ENCODE peak calls at places on chromosome 3, in eight cellular contexts. X is IMR-90, J is lower leg skin, W is esophagus squamous epithelium, M is Peyer's patch, P is A549, I is sigmoid colon, F is stomach. S is an unnamed sample.
A peak's percentile ranks its signal among the peaks of the same experiment; 100 is the strongest.

GRCh38 chr3:106088899-106089298 is 220.1 kb upstream of the CBLB start:
- DNase-seq in P (no peak), I (no peak), M (no peak), W (no peak), J (no peak), F (no peak), X (no peak), S (no peak)

GRCh38 chr3:38454179-38454883 is 641 bp downstream of the ACVR2B start:
- DNase-seq in J (no peak), M (peak; percentile 84), X (peak; percentile 13), W (no peak), I (no peak), P (peak; percentile 29), F (peak; percentile 65), S (no peak)

GRCh38 chr3:48747015-48747615 is 30.1 kb upstream of the IP6K2 start:
- DNase-seq in J (no peak), P (no peak), W (no peak), I (no peak), M (no peak), X (no peak), F (no peak), S (no peak)

GRCh38 chr3:117398166-117398954 is 688.8 kb downstream of the TUSC7 start:
- DNase-seq in X (no peak), W (no peak), F (no peak), J (no peak), P (no peak), M (no peak), I (no peak), S (no peak)

GRCh38 chr3:184345678-184346144 is 8.3 kb downstream of the FAM131A start:
- DNase-seq in I (no peak), X (peak; percentile 50), W (no peak), P (peak; percentile 68), F (peak; percentile 66), M (peak; percentile 88), J (peak; percentile 83), S (no peak)

GRCh38 chr3:13141991-13142412 is 68.8 kb upstream of the IQSEC1 start:
- DNase-seq in I (peak; percentile 46), J (no peak), F (no peak), M (peak; percentile 25), P (no peak), W (no peak), X (peak; percentile 28), S (no peak)

GRCh38 chr3:131381445-131382291 is at the start of gene NUDT16:
- DNase-seq in P (peak; percentile 97), W (peak; percentile 96), J (peak; percentile 100), I (peak; percentile 100), F (peak; percentile 100), X (peak; percentile 98), M (peak; percentile 100), S (peak; percentile 100)

GRCh38 chr3:11521167-11521566 is 122.5 kb downstream of the VGLL4 start:
- DNase-seq in P (no peak), X (no peak), J (no peak), W (no peak), I (peak; percentile 55), F (no peak), M (no peak), S (no peak)

GRCh38 chr3:161821591-161821990 is 325.0 kb downstream of the OTOL1 start:
- DNase-seq in P (peak; percentile 3), I (no peak), J (no peak), F (no peak), W (no peak), X (no peak), M (no peak), S (no peak)

GRCh38 chr3:60743631-60744164 is 507.6 kb downstream of the FHIT start:
- DNase-seq in M (no peak), X (no peak), I (no peak), J (no peak), P (no peak), W (no peak), F (no peak), S (no peak)

GRCh38 chr3:121998030-121998580 is 23.9 kb downstream of the ILDR1 start:
- DNase-seq in I (no peak), X (peak; percentile 56), W (no peak), F (no peak), M (no peak), J (no peak), P (peak; percentile 14), S (no peak)

GRCh38 chr3:190840146-190840545 is 22.3 kb downstream of the GMNC start:
- DNase-seq in J (no peak), M (no peak), W (no peak), X (peak; percentile 2), F (no peak), I (no peak), P (no peak), S (no peak)

GRCh38 chr3:116835658-116836057 is 126.1 kb downstream of the TUSC7 start:
- DNase-seq in J (no peak), F (no peak), P (no peak), W (no peak), M (no peak), X (no peak), I (no peak), S (no peak)

GRCh38 chr3:7241584-7242302 is 380.8 kb downstream of the GRM7 start:
- DNase-seq in I (no peak), F (no peak), J (no peak), P (no peak), W (no peak), M (no peak), X (no peak), S (no peak)

GRCh38 chr3:45612918-45613602 is 18.5 kb downstream of the LIMD1 start:
- DNase-seq in M (no peak), X (peak; percentile 23), J (no peak), F (no peak), P (no peak), W (no peak), I (no peak), S (no peak)

GRCh38 chr3:2543247-2543646 is 444.6 kb downstream of the CNTN4 start:
- DNase-seq in J (no peak), P (no peak), I (no peak), X (no peak), F (no peak), M (no peak), W (no peak), S (no peak)

GRCh38 chr3:51581529-51581928 is 43.0 kb downstream of the RAD54L2 start:
- DNase-seq in M (no peak), P (no peak), J (no peak), I (no peak), W (no peak), X (peak; percentile 48), F (no peak), S (no peak)

DNA sequence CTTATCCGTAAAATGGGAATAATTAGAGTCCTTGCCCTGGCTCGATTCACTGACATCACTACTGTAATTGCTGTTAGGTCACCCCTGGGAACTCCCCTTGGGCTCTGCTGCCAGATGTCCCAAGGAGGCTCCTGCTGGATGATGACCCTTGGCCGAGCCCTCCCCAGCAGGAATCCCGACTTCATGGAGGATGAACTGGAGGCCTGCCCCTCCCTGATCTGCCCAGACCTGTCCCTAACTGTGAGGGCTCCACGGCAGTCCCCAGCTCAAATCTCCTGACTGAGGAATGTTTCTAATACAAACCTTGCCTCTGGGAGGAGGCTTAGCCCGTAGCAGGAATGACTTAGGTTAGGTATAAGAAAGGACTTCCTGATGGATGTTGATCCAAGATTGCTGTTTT is 18.1 kb downstream of the ESYT3 start:
- DNase-seq in F (no peak), M (no peak), P (no peak), J (no peak), I (no peak), W (no peak), X (no peak), S (no peak)
- TF ChIP-seq POLR2A in F (no peak), M (no peak), P (no peak), J (no peak), I (no peak), W (no peak), X (no peak), S (no peak)

GRCh38 chr3:195034541-195034940 is 236.4 kb downstream of the XXYLT1 start:
- DNase-seq in J (no peak), W (no peak), X (no peak), F (no peak), M (no peak), P (no peak), I (no peak), S (no peak)

GRCh38 chr3:195037017-195037373 is 234.0 kb downstream of the XXYLT1 start:
- DNase-seq in W (no peak), F (no peak), P (no peak), I (no peak), M (no peak), X (no peak), J (no peak), S (no peak)

GRCh38 chr3:195036203-195037016 is 234.5 kb downstream of the XXYLT1 start:
- DNase-seq in J (no peak), I (no peak), W (no peak), M (no peak), X (no peak), F (no peak), P (no peak), S (no peak)

GRCh38 chr3:195034101-195034500 is 236.9 kb downstream of the XXYLT1 start:
- DNase-seq in F (no peak), W (no peak), P (no peak), J (no peak), X (no peak), M (no peak), I (no peak), S (no peak)

GRCh38 chr3:195035345-195036202 is 235.4 kb downstream of the XXYLT1 start:
- DNase-seq in F (no peak), M (no peak), X (no peak), I (no peak), J (no peak), P (no peak), W (no peak), S (no peak)
- TF ChIP-seq CTCF in F (no peak), M (no peak), X (peak; percentile 27), I (peak; percentile 29), J (no peak), P (peak; percentile 10), W (no peak), S (no peak)

GRCh38 chr3:114418724-114419543 is 125.1 kb downstream of the TIGIT start:
- DNase-seq in I (no peak), W (no peak), J (no peak), M (no peak), P (peak; percentile 73), X (peak; percentile 95), F (no peak), S (no peak)
- TF ChIP-seq POLR2A in I (no peak), W (no peak), J (no peak), M (no peak), P (no peak), X (no peak), F (no peak), S (no peak)

DNA sequence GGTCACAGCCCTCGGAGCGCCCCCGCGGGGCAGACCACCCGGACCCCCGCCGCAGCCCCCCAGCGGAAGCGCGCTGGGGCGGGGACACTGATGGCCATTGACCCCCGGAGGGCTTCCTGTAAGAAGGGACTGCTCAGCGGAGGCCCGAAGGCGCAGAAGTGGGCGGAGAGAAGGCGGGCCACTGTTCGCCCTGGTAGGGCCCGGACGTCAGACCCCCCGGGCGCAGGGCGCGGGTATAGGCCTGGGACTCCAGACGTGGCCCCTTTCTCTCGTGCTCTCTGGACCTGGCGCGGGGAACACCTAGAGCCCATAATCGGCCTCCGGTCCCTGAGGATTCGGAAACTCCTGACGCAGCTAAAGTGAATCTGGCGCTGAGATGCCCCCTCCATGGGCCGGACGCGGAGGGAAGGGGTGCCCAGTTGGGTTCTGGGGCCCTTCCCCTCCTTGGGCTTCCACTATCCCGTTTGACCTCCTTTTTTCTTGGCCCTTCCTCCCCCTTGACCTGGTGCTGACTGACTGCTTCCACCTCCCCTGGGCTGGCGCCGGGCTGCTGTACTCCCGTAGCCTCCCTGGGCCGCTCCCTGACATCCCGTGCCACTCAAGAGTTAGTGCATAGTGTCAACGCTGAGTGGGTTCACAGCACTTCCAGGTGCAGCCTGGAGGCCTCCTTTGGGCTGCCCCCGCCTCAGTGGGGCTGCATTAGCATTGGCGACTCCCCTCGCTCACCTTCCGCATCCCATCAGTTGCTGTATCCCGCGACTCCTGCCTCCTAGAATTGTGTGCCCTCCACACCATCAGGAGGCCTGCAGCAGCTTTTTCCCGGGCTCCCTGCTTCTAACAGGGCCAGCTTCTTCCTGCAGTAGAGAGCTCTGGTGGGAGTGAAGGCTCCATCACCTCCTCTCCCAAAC is 693 bp downstream of the ABTB1 start:
- DNase-seq in J (no peak), M (peak; percentile 74), I (peak; percentile 81), W (no peak), P (peak; percentile 49), X (peak; percentile 57), F (peak; percentile 61), S (no peak)
- TF ChIP-seq CTCF in J (no peak), M (no peak), I (no peak), W (no peak), P (no peak), X (no peak), F (no peak), S (no peak)

S was measured in vagina.